ENCODE peak calls at places on chromosomes 5 and 9, in seven cellular contexts. X is mucosa of descending colon; J is SK-MEL-5; Q is NCI-H774; T is activated CD4-positive, alpha-beta T cell treated with anti-CD3 and anti-CD28 coated beads for 1 hour; L is GM03348; E is stomach. D is an unnamed sample.
A peak's percentile ranks its signal among the peaks of the same experiment; 100 is the strongest.

GRCh38 chr9:109020982-109021511 is 7.7 kb upstream of the CTNNAL1 start:
- DNase-seq in X (no peak), L (no peak), T (no peak), Q (no peak), E (no peak), J (no peak), D (no peak)

GRCh38 chr5:84130006-84130580 is 254.6 kb downstream of the EDIL3 start:
- DNase-seq in Q (no peak), X (no peak), J (peak; percentile 97), T (no peak), L (no peak), E (no peak), D (no peak)

GRCh38 chr9:132008184-132008781 is 71.4 kb downstream of the MED27 start:
- DNase-seq in L (peak; percentile 27), Q (no peak), J (no peak), E (no peak), T (no peak), X (no peak), D (no peak)

GRCh38 chr5:72107874-72108199 is 562 bp downstream of the MAP1B start:
- DNase-seq in Q (peak; percentile 28), J (no peak), T (no peak), L (peak; percentile 29), X (no peak), E (no peak), D (peak; percentile 42)

GRCh38 chr5:115243412-115243811 is 19.3 kb downstream of the PGGT1B start:
- DNase-seq in E (no peak), X (no peak), Q (no peak), T (no peak), J (no peak), L (peak; percentile 21), D (no peak)

GRCh38 chr5:90911169-90911568 is 352.6 kb downstream of the ADGRV1 start:
- DNase-seq in Q (no peak), X (no peak), L (no peak), J (no peak), E (no peak), T (no peak), D (no peak)

GRCh38 chr9:119689879-119690278 is 320.6 kb upstream of the BRINP1 start:
- DNase-seq in E (no peak), Q (no peak), T (no peak), J (no peak), L (peak; percentile 5), X (no peak), D (no peak)

GRCh38 chr5:141958113-141958512 is at the start of gene PCDH12:
- DNase-seq in X (no peak), T (no peak), L (no peak), Q (no peak), J (no peak), E (no peak), D (no peak)

GRCh38 chr5:54270326-54270725 is 40.0 kb downstream of the ARL15 start:
- DNase-seq in E (no peak), X (no peak), L (no peak), Q (no peak), J (no peak), T (no peak), D (no peak)

GRCh38 chr9:113541019-113541900 is 77.7 kb downstream of the RGS3 start:
- DNase-seq in T (no peak), Q (peak; percentile 1), J (peak; percentile 87), L (peak; percentile 65), X (peak; percentile 61), E (peak; percentile 69), D (peak; percentile 90)

GRCh38 chr9:92265159-92265558 is 28.3 kb downstream of the IARS1 start:
- DNase-seq in E (no peak), L (peak; percentile 26), X (no peak), T (no peak), Q (no peak), J (no peak), D (no peak)

GRCh38 chr5:141878771-141879759 is 855 bp upstream of the PCDH1 start:
- DNase-seq in J (peak; percentile 91), T (peak; percentile 80), X (peak; percentile 88), L (peak; percentile 89), Q (peak; percentile 87), E (peak; percentile 93), D (peak; percentile 93)

GRCh38 chr9:3824062-3824461 is 298.3 kb upstream of the RFX3 start:
- DNase-seq in X (no peak), T (no peak), J (no peak), E (no peak), L (peak; percentile 58), Q (no peak), D (no peak)

GRCh38 chr9:21506910-21507795 is 25.0 kb upstream of the IFNE start:
- DNase-seq in J (no peak), L (peak; percentile 69), X (no peak), T (no peak), E (no peak), Q (no peak), D (no peak)

GRCh38 chr5:74530316-74530917 is 110.1 kb downstream of the ENC1 start:
- DNase-seq in J (no peak), E (no peak), L (no peak), T (no peak), Q (no peak), X (no peak), D (no peak)

GRCh38 chr9:121463026-121463827 is 36.4 kb downstream of the GGTA1 start:
- DNase-seq in L (peak; percentile 39), J (peak; percentile 67), Q (no peak), E (peak; percentile 42), X (peak; percentile 40), T (no peak), D (no peak)

GRCh38 chr5:69030663-69031062 is 63.2 kb upstream of the SLC30A5 start:
- DNase-seq in Q (peak; percentile 17), T (no peak), L (no peak), X (no peak), E (no peak), J (no peak), D (no peak)

GRCh38 chr9:36543916-36544315 is 28.8 kb upstream of the MELK start:
- DNase-seq in L (peak; percentile 69), Q (no peak), E (no peak), X (no peak), T (no peak), J (no peak), D (no peak)

GRCh38 chr5:9927106-9927505 is 297.0 kb upstream of the TAS2R1 start:
- DNase-seq in X (no peak), E (no peak), T (no peak), L (peak; percentile 15), J (no peak), Q (no peak), D (no peak)

GRCh38 chr9:79143211-79143610 is 428.6 kb upstream of the TLE4 start:
- DNase-seq in E (no peak), Q (no peak), J (no peak), X (no peak), L (no peak), T (no peak), D (no peak)

GRCh38 chr5:7970816-7971215 is 101.9 kb downstream of the MTRR start:
- DNase-seq in E (no peak), T (no peak), X (no peak), L (no peak), J (no peak), Q (no peak), D (no peak)

GRCh38 chr9:18658764-18659705 is 185.1 kb downstream of the ADAMTSL1 start:
- DNase-seq in Q (no peak), X (no peak), T (no peak), J (no peak), L (peak; percentile 75), E (no peak), D (no peak)

GRCh38 chr5:15374886-15375285 is 125.1 kb upstream of the FBXL7 start:
- DNase-seq in J (no peak), X (no peak), Q (no peak), E (no peak), T (no peak), L (no peak), D (no peak)

GRCh38 chr9:85688361-85688760 is 53.4 kb downstream of the AGTPBP1 start:
- DNase-seq in L (no peak), X (no peak), J (no peak), T (no peak), E (no peak), Q (no peak), D (no peak)

GRCh38 chr9:136074706-136075105 is 20.4 kb downstream of the NACC2 start:
- DNase-seq in T (no peak), Q (no peak), E (no peak), X (no peak), J (no peak), L (no peak), D (no peak)

GRCh38 chr5:60382761-60383160 is 317.2 kb downstream of the DEPDC1B start:
- DNase-seq in T (no peak), J (peak; percentile 74), Q (no peak), E (no peak), X (no peak), L (peak; percentile 29), D (no peak)

GRCh38 chr9:70802758-70803436 is 318.5 kb downstream of the TRPM3 start:
- DNase-seq in T (no peak), E (no peak), X (no peak), L (no peak), Q (no peak), J (peak; percentile 8), D (no peak)

GRCh38 chr5:132001647-132002561 is 9.6 kb downstream of the ACSL6 start:
- DNase-seq in J (no peak), T (no peak), Q (no peak), X (no peak), E (no peak), L (no peak), D (no peak)

GRCh38 chr9:127223810-127224177 is 40.8 kb upstream of the GARNL3 start:
- DNase-seq in T (no peak), E (no peak), J (peak; percentile 16), L (no peak), Q (peak; percentile 32), X (no peak), D (no peak)

GRCh38 chr9:73118898-73119554 is 32.6 kb upstream of the ANXA1 start:
- DNase-seq in Q (no peak), E (no peak), X (no peak), T (no peak), J (no peak), L (peak; percentile 37), D (peak; percentile 18)

GRCh38 chr5:177169271-177169670 is 35.7 kb downstream of the NSD1 start:
- DNase-seq in E (no peak), L (no peak), X (no peak), Q (no peak), T (no peak), J (no peak), D (no peak)

GRCh38 chr9:109320338-109320733 is 523 bp downstream of the EPB41L4B start:
- DNase-seq in Q (no peak), L (peak; percentile 64), J (no peak), E (no peak), X (peak; percentile 71), T (no peak), D (peak; percentile 38)

GRCh38 chr9:2704504-2704903 is 12.8 kb upstream of the KCNV2 start:
- DNase-seq in J (peak; percentile 59), E (no peak), T (no peak), L (peak; percentile 9), Q (no peak), X (no peak), D (no peak)

GRCh38 chr5:16726538-16726946 is 109.7 kb upstream of the RETREG1 start:
- DNase-seq in E (no peak), Q (peak; percentile 80), T (no peak), J (no peak), L (no peak), X (no peak), D (no peak)

GRCh38 chr5:15601274-15601673 is 101.3 kb downstream of the FBXL7 start:
- DNase-seq in X (no peak), T (no peak), L (no peak), Q (no peak), J (peak; percentile 24), E (no peak), D (no peak)

GRCh38 chr5:91556-92263 is at the start of gene PLEKHG4B:
- DNase-seq in X (no peak), J (no peak), T (no peak), E (no peak), Q (peak; percentile 92), L (no peak), D (no peak)

GRCh38 chr5:32193591-32193990 is 19.5 kb upstream of the GOLPH3 start:
- DNase-seq in L (no peak), Q (peak; percentile 97), X (peak; percentile 86), J (peak; percentile 43), T (no peak), E (peak; percentile 97), D (no peak)

GRCh38 chr5:145854651-145855258 is 18.1 kb downstream of the GRXCR2 start:
- DNase-seq in X (peak; percentile 72), L (peak; percentile 71), Q (no peak), J (peak; percentile 20), E (no peak), T (no peak), D (peak; percentile 93)

D was measured in erythroblast.